ENCODE peak calls at places on chromosomes 11 and 22, in five cellular contexts. One of them, this sample, is unnamed.

GRCh38 chr11:9802291-9802861 is 138.5 kb downstream of the SWAP70 start:
- DNase-seq in type B pancreatic cell: no peak
- DNase-seq in lung: no peak
- DNase-seq in neural crest cell: no peak
- DNase-seq in posterior cingulate gyrus: no peak
- DNase-seq in this sample: no peak

GRCh38 chr11:16799890-16800289 is 61.4 kb downstream of the C11orf58 start:
- DNase-seq in type B pancreatic cell: no peak
- DNase-seq in lung: no peak
- DNase-seq in neural crest cell: no peak
- DNase-seq in posterior cingulate gyrus: no peak
- DNase-seq in this sample: no peak

GRCh38 chr22:27246558-27246957 is 555.0 kb downstream of the MN1 start:
- DNase-seq in type B pancreatic cell: no peak
- DNase-seq in lung: no peak
- DNase-seq in neural crest cell: no peak
- DNase-seq in posterior cingulate gyrus: no peak
- DNase-seq in this sample: no peak

GRCh38 chr11:65537620-65538231 is 12.8 kb downstream of the SCYL1 start:
- DNase-seq in type B pancreatic cell: no peak
- DNase-seq in lung: no peak
- DNase-seq in neural crest cell: no peak
- DNase-seq in posterior cingulate gyrus: no peak
- DNase-seq in this sample: no peak

GRCh38 chr11:60840711-60841430 is 1.0 kb upstream of the CCDC86 start:
- DNase-seq in type B pancreatic cell: no peak
- DNase-seq in lung: no peak
- DNase-seq in neural crest cell: no peak
- DNase-seq in posterior cingulate gyrus: no peak
- DNase-seq in this sample: no peak

GRCh38 chr11:85123752-85124231 is 503.4 kb downstream of the DLG2 start:
- DNase-seq in type B pancreatic cell: no peak
- DNase-seq in lung: no peak
- DNase-seq in neural crest cell: no peak
- DNase-seq in posterior cingulate gyrus: no peak
- DNase-seq in this sample: peak

GRCh38 chr11:44887598-44887997 is 63.1 kb downstream of the TP53I11 start:
- DNase-seq in type B pancreatic cell: no peak
- DNase-seq in lung: no peak
- DNase-seq in neural crest cell: no peak
- DNase-seq in posterior cingulate gyrus: no peak
- DNase-seq in this sample: no peak

GRCh38 chr11:130054966-130055365 is 14.7 kb upstream of the APLP2 start:
- DNase-seq in type B pancreatic cell: no peak
- DNase-seq in lung: no peak
- DNase-seq in neural crest cell: no peak
- DNase-seq in posterior cingulate gyrus: no peak
- DNase-seq in this sample: no peak

GRCh38 chr11:12516387-12517110 is 139.2 kb downstream of the PARVA start:
- DNase-seq in type B pancreatic cell: no peak
- DNase-seq in lung: no peak
- DNase-seq in neural crest cell: no peak
- DNase-seq in posterior cingulate gyrus: no peak
- DNase-seq in this sample: no peak

GRCh38 chr11:119093951-119094815 is 7.5 kb downstream of the DPAGT1 start:
- DNase-seq in type B pancreatic cell: no peak
- DNase-seq in lung: peak
- DNase-seq in neural crest cell: no peak
- DNase-seq in posterior cingulate gyrus: peak
- DNase-seq in this sample: no peak

GRCh38 chr22:17634696-17635095 is 3.9 kb upstream of the BCL2L13 start:
- DNase-seq in type B pancreatic cell: no peak
- DNase-seq in lung: no peak
- DNase-seq in neural crest cell: no peak
- DNase-seq in posterior cingulate gyrus: no peak
- DNase-seq in this sample: no peak

GRCh38 chr11:59176330-59176729 is 4.4 kb downstream of the DTX4 start:
- DNase-seq in type B pancreatic cell: no peak
- DNase-seq in lung: no peak
- DNase-seq in neural crest cell: no peak
- DNase-seq in posterior cingulate gyrus: no peak
- DNase-seq in this sample: no peak

GRCh38 chr11:67014343-67014742 is 8.6 kb upstream of the SYT12 start:
- DNase-seq in type B pancreatic cell: no peak
- DNase-seq in lung: no peak
- DNase-seq in neural crest cell: no peak
- DNase-seq in posterior cingulate gyrus: no peak
- DNase-seq in this sample: no peak

GRCh38 chr22:44317163-44317455 is 4.4 kb upstream of the SHISAL1 start:
- DNase-seq in type B pancreatic cell: no peak
- DNase-seq in lung: no peak
- DNase-seq in neural crest cell: no peak
- DNase-seq in posterior cingulate gyrus: peak
- DNase-seq in this sample: no peak

GRCh38 chr11:47495856-47496217 is 46.9 kb upstream of the RAPSN start:
- DNase-seq in type B pancreatic cell: no peak
- DNase-seq in lung: no peak
- DNase-seq in neural crest cell: no peak
- DNase-seq in posterior cingulate gyrus: no peak
- DNase-seq in this sample: no peak

GRCh38 chr22:17563936-17564391 is 666 bp downstream of the SLC25A18 start:
- DNase-seq in type B pancreatic cell: no peak
- DNase-seq in lung: no peak
- DNase-seq in neural crest cell: no peak
- DNase-seq in posterior cingulate gyrus: peak
- DNase-seq in this sample: no peak

GRCh38 chr22:44088976-44089570 is 65.0 kb downstream of the PARVB start:
- DNase-seq in type B pancreatic cell: no peak
- DNase-seq in lung: no peak
- DNase-seq in neural crest cell: no peak
- DNase-seq in posterior cingulate gyrus: peak
- DNase-seq in this sample: no peak

GRCh38 chr11:10580625-10581024 is 12.2 kb upstream of the LYVE1 start:
- DNase-seq in type B pancreatic cell: no peak
- DNase-seq in lung: no peak
- DNase-seq in neural crest cell: no peak
- DNase-seq in posterior cingulate gyrus: no peak
- DNase-seq in this sample: no peak

GRCh38 chr11:58968251-58968711 is 29.0 kb downstream of the GLYATL1 start:
- DNase-seq in type B pancreatic cell: no peak
- DNase-seq in lung: no peak
- DNase-seq in neural crest cell: no peak
- DNase-seq in posterior cingulate gyrus: peak
- DNase-seq in this sample: no peak

GRCh38 chr11:63869686-63870085 is 30.8 kb downstream of the MARK2 start:
- DNase-seq in type B pancreatic cell: no peak
- DNase-seq in lung: no peak
- DNase-seq in neural crest cell: no peak
- DNase-seq in posterior cingulate gyrus: peak
- DNase-seq in this sample: no peak

GRCh38 chr11:85835263-85835662 is 19.9 kb upstream of the CCDC83 start:
- DNase-seq in type B pancreatic cell: no peak
- DNase-seq in lung: no peak
- DNase-seq in neural crest cell: no peak
- DNase-seq in posterior cingulate gyrus: no peak
- DNase-seq in this sample: no peak

This sample was measured in GM12878.